ENCODE peak calls at places on chromosomes 7 and 10, in six cellular contexts. H is RKO, B is mammary epithelial cell, J is AG10803, V is occipital lobe, X is NB4. Q is an unnamed sample.

GRCh38 chr7:80253653-80254052 is 119.0 kb downstream of the GNAI1 start:
- DNase-seq in H (no peak), B (no peak), J (no peak), V (no peak), X (no peak), Q (no peak)

GRCh38 chr7:98163704-98164478 is 47.3 kb upstream of the BHLHA15 start:
- DNase-seq in H (no peak), B (peak; percentile 94), J (no peak), V (no peak), X (no peak), Q (peak; percentile 69)

GRCh38 chr10:84510121-84510520 is 181.7 kb downstream of the CCSER2 start:
- DNase-seq in H (no peak), B (peak; percentile 32), J (peak; percentile 46), V (no peak), X (no peak), Q (peak; percentile 61)

GRCh38 chr7:84236398-84236797 is 41.8 kb upstream of the SEMA3A start:
- DNase-seq in H (peak; percentile 38), B (peak; percentile 61), J (peak; percentile 22), V (no peak), X (no peak), Q (peak; percentile 63)

GRCh38 chr7:114889646-114890285 is 32.1 kb upstream of the MDFIC start:
- DNase-seq in H (peak; percentile 93), B (peak; percentile 91), J (peak; percentile 98), V (no peak), X (peak; percentile 52), Q (peak; percentile 99)

GRCh38 chr7:50409856-50410468 is 40.2 kb downstream of the FIGNL1 start:
- DNase-seq in H (no peak), B (no peak), J (no peak), V (no peak), X (peak; percentile 92), Q (no peak)

GRCh38 chr7:105098863-105099515 is 85.0 kb downstream of the KMT2E start:
- DNase-seq in H (no peak), B (peak; percentile 32), J (no peak), V (no peak), X (no peak), Q (peak; percentile 12)

GRCh38 chr10:47088656-47089354 is 177.6 kb downstream of the PTPN20 start:
- DNase-seq in H (no peak), B (no peak), J (no peak), V (no peak), X (no peak), Q (no peak)

GRCh38 chr7:92206672-92207071 is 27.7 kb upstream of the LRRD1 start:
- DNase-seq in H (no peak), B (no peak), J (no peak), V (no peak), X (no peak), Q (no peak)